ENCODE peak calls at places on chromosomes 12 and 14, in six cellular contexts. I is epithelial cell of proximal tubule, P is HFF-Myc, N is fibroblast of mammary gland, U is iPS DF 6.9, O is ovary. R is an unnamed sample.
A peak's percentile ranks its signal among the peaks of the same experiment; 100 is the strongest.

GRCh38 chr12:12887471-12887870 is 3.9 kb upstream of the GPRC5A start:
- DNase-seq in P (no peak), O (no peak), N (no peak), U (no peak), I (no peak), R (no peak)

GRCh38 chr14:34562776-34563150 is 23.3 kb upstream of the EAPP start:
- DNase-seq in P (no peak), I (no peak), O (no peak), U (no peak), N (no peak), R (no peak)

GRCh38 chr12:97493729-97494128 is 31.1 kb downstream of the RMST start:
- DNase-seq in U (no peak), I (no peak), O (no peak), P (no peak), N (no peak), R (no peak)

GRCh38 chr12:19962192-19962591 is 406.1 kb upstream of the PDE3A start:
- DNase-seq in P (no peak), O (no peak), N (no peak), U (no peak), I (no peak), R (no peak)

GRCh38 chr12:120625557-120626419 is 14.6 kb upstream of the CABP1 start:
- DNase-seq in U (no peak), N (no peak), O (no peak), P (no peak), I (no peak), R (no peak)

GRCh38 chr12:110581951-110582285 is 1.2 kb downstream of the PPTC7 start:
- DNase-seq in U (no peak), I (no peak), N (no peak), P (no peak), O (no peak), R (no peak)

GRCh38 chr12:109740694-109741245 is 27.1 kb downstream of the FAM222A start:
- DNase-seq in O (peak; percentile 10), U (no peak), I (no peak), N (no peak), P (no peak), R (no peak)

GRCh38 chr12:55673638-55674037 is 34.1 kb downstream of the ITGA7 start:
- DNase-seq in P (no peak), I (no peak), N (no peak), O (no peak), U (no peak), R (no peak)

GRCh38 chr12:33562401-33562800 is 122.8 kb upstream of the SYT10 start:
- DNase-seq in P (no peak), I (no peak), N (no peak), U (no peak), O (no peak), R (no peak)

GRCh38 chr14:92323031-92323915 is at the start of gene SLC24A4:
- DNase-seq in N (no peak), U (no peak), O (no peak), P (no peak), I (no peak), R (no peak)

GRCh38 chr14:94593749-94594431 is 12.7 kb downstream of the SERPINA5 start:
- DNase-seq in I (no peak), O (peak; percentile 37), P (no peak), U (no peak), N (no peak), R (no peak)

GRCh38 chr12:68207276-68207675 is 18.3 kb downstream of the IL26 start:
- DNase-seq in P (no peak), O (no peak), I (no peak), U (no peak), N (no peak), R (no peak)

GRCh38 chr12:25833657-25834056 is 124.8 kb upstream of the RASSF8 start:
- DNase-seq in P (no peak), N (peak; percentile 36), O (no peak), U (no peak), I (no peak), R (no peak)

GRCh38 chr12:3313655-3314305 is 177.2 kb upstream of the PRMT8 start:
- DNase-seq in P (no peak), N (peak; percentile 20), O (no peak), U (no peak), I (no peak), R (no peak)

GRCh38 chr14:75182820-75183219 is 6.4 kb upstream of the TMED10 start:
- DNase-seq in U (no peak), O (no peak), N (peak; percentile 61), P (no peak), I (no peak), R (peak; percentile 71)

GRCh38 chr14:21098892-21099595 is 589 bp upstream of the ZNF219 start:
- DNase-seq in P (no peak), N (no peak), U (no peak), I (no peak), O (no peak), R (no peak)

GRCh38 chr12:69105101-69105613 is 134.2 kb upstream of the CPSF6 start:
- DNase-seq in O (no peak), P (no peak), I (no peak), U (no peak), N (no peak), R (no peak)

GRCh38 chr14:20683125-20683895 is 1.1 kb upstream of the RNASE4 start:
- DNase-seq in N (peak; percentile 95), O (peak; percentile 79), I (peak; percentile 76), U (no peak), P (peak; percentile 93), R (peak; percentile 87)

GRCh38 chr14:26872930-26873470 is 275.2 kb upstream of the NOVA1 start:
- DNase-seq in O (no peak), P (no peak), N (no peak), U (no peak), I (no peak), R (no peak)

GRCh38 chr14:101007765-101008164 is 104.2 kb upstream of the RTL1 start:
- DNase-seq in I (no peak), O (no peak), P (no peak), N (no peak), U (no peak), R (no peak)

GRCh38 chr14:68627868-68628604 is 164.8 kb downstream of the ZFP36L1 start:
- DNase-seq in U (peak; percentile 74), N (no peak), P (no peak), O (no peak), I (no peak), R (no peak)

GRCh38 chr14:58133739-58134138 is 18.3 kb downstream of the ARMH4 start:
- DNase-seq in P (no peak), N (peak; percentile 59), O (no peak), U (no peak), I (peak; percentile 51), R (no peak)

GRCh38 chr12:71282020-71282419 is 124.2 kb upstream of the TSPAN8 start:
- DNase-seq in P (no peak), U (no peak), O (no peak), N (no peak), I (no peak), R (no peak)

GRCh38 chr14:51626788-51627187 is 24.9 kb upstream of the FRMD6 start:
- DNase-seq in U (no peak), O (no peak), N (no peak), I (no peak), P (no peak), R (no peak)
- H3K4me3 ChIP-seq in U (no peak overlapping the region), O (no peak overlapping the region), N (no peak overlapping the region), I (no peak overlapping the region), P (no peak overlapping the region), R (no peak overlapping the region)

GRCh38 chr12:86015026-86015425 is 140.9 kb downstream of the NTS start:
- DNase-seq in I (no peak), O (no peak), N (no peak), U (no peak), P (no peak), R (no peak)
- H3K4me3 ChIP-seq in I (no peak overlapping the region), O (no peak overlapping the region), N (no peak overlapping the region), U (no peak overlapping the region), P (no peak overlapping the region), R (no peak overlapping the region)

DNA sequence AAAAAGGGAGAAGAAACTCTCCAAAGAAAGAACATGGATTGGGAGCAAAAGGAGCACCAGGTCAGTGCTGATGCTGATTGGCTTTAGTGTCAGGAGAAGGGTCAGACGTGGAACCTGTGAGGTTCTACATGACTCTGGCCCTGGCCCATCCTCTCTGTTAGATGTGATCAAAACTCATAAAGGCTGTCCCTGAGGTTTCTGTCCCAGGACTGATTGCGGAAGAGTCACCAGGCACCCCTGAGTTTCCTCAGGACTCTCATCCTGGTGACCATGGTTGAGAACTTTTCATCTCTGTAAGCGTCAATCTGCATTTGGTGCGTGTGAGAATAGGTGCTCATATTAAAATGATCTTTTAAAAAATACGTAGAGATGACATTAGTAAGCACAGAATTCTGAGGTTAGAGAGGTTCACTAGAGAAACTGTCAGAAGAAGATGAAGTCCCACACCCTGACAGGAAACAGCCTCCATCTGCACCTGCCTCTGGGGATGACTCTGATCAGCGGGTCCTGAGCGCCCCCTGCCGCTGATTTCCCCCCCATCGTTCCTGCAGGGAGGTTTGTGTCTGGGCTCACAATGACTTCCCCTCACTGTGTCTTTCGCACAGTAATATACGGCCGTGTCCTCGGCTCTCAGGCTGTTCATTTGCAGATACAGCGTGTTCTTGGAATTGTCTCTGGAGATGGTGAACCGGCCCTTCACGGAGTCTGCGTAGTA is 741.8 kb downstream of the TMEM121 start:
- DNase-seq in U (no peak), P (no peak), N (no peak), O (no peak), I (no peak), R (no peak)
- H3K4me3 ChIP-seq in U (no peak overlapping the region), P (no peak overlapping the region), N (no peak overlapping the region), O (no peak overlapping the region), I (no peak overlapping the region), R (no peak overlapping the region)

GRCh38 chr12:52258335-52258901 is 16.0 kb upstream of the KRT86 start:
- DNase-seq in P (no peak), N (peak; percentile 16), U (no peak), I (no peak), O (no peak), R (no peak)
- H3K4me3 ChIP-seq in P (no peak overlapping the region), N (no peak overlapping the region), U (peak overlapping the region; percentile 8), I (no peak overlapping the region), O (no peak overlapping the region), R (no peak overlapping the region)

GRCh38 chr12:49984476-49984890 is 11.7 kb downstream of the AQP6 start:
- DNase-seq in N (no peak), U (no peak), P (no peak), O (no peak), I (no peak), R (no peak)
- H3K4me3 ChIP-seq in N (no peak overlapping the region), U (no peak overlapping the region), P (no peak overlapping the region), O (no peak overlapping the region), I (no peak overlapping the region), R (no peak overlapping the region)

DNA sequence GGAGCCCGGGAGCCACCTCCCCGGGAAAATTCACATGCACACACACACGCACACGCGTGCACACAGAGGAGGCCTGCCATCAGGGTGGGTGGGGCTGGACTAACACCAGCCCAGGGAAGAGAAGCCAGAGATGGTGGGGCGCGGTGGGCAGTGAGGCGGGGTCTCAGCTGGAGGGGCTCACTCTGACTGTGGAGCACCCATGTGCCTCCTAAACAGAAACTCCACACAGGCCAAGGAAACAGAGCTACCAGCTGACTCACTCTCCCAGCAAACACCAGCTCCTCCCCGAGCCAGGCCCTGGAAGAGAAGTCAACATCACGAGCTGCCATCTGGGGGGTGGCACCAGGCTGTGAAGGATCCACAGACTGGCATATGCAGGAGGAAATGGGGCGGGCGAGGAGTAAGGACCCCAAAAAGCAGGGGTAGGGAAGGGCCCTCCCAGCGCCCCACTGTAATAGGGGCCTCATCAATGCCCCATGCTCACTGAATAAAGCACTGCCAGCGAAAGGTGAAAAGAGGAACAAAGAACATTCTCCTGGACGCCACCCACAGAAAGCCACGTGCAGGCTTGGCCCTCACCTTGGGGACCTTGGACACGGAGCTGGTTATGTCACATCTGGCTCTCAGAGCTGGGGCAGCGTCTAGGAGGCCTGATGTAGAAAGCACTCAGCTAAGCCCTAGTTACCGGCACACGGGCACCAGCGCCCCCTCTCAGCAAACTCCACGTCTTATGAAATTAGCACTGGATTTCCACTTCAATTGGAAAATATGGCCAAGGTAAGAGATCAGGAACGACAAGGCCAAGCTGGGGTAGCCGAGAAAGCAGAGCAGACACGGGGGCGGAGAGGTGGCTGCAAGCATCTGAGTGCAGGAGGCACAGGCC is 8.4 kb upstream of the INF2 start:
- DNase-seq in O (no peak), U (no peak), N (peak; percentile 88), P (no peak), I (no peak), R (peak; percentile 37)
- H3K4me3 ChIP-seq in O (no peak overlapping the region), U (no peak overlapping the region), N (peak overlapping the region; percentile 4), P (peak overlapping the region; percentile 9), I (peak overlapping the region; percentile 44), R (peak overlapping the region; percentile 30)

R was measured in AG09309.